ENCODE peak calls at places on chromosomes 5 and 9, in four cellular contexts. D, O, S and G are unnamed samples. For H3K4me1, the result is how much of the 10 kb centered on the place peaks cover.

GRCh38 chr9:20941177-20941690 is 90.2 kb downstream of the HACD4 start:
- DNase-seq in D (peak), O (peak), S (peak), G (peak)

GRCh38 chr5:67012241-67012640 is 184.4 kb downstream of the CD180 start:
- DNase-seq in D (no peak), O (no peak), S (peak), G (no peak)

GRCh38 chr9:19378154-19378553 is 1.9 kb downstream of the RPS6 start:
- DNase-seq in D (no peak), O (no peak), S (no peak), G (no peak)

GRCh38 chr5:8907168-8907868 is 638.6 kb downstream of the SEMA5A start:
- DNase-seq in D (no peak), O (no peak), S (peak), G (no peak)

GRCh38 chr9:113807173-113808061 is 68.7 kb upstream of the ZNF618 start:
- DNase-seq in D (no peak), O (peak), S (peak), G (no peak)

GRCh38 chr5:151251001-151251551 is 1.9 kb upstream of the GM2A start:
- DNase-seq in D (no peak), O (no peak), S (no peak), G (no peak)

GRCh38 chr9:133935328-133936040 is 56.6 kb downstream of the VAV2 start:
- DNase-seq in D (peak), O (peak), S (no peak), G (no peak)

GRCh38 chr5:87769137-87769536 is 356.4 kb upstream of the CCNH start:
- DNase-seq in D (no peak), O (no peak), S (peak), G (no peak)

GRCh38 chr5:15320896-15321295 is 179.1 kb upstream of the FBXL7 start:
- DNase-seq in D (no peak), O (no peak), S (no peak), G (no peak)

GRCh38 chr9:129272348-129273025 is 94.4 kb upstream of the IER5L start:
- DNase-seq in D (no peak), O (no peak), S (no peak), G (no peak)

GRCh38 chr5:63263409-63263808 is 684.8 kb downstream of the LRRC70 start:
- DNase-seq in D (no peak), O (no peak), S (no peak), G (no peak)

GRCh38 chr5:135977375-135977928 is 22.7 kb upstream of the LECT2 start:
- DNase-seq in D (peak), O (peak), S (peak), G (peak)

GRCh38 chr5:32916648-32917047 is 205.5 kb downstream of the NPR3 start:
- DNase-seq in D (no peak), O (peak), S (peak), G (no peak)

GRCh38 chr9:78234810-78235209 is 1.1 kb upstream of the CEP78 start:
- DNase-seq in D (no peak), O (no peak), S (peak), G (no peak)

GRCh38 chr5:141637266-141637692 is 482 bp downstream of the RELL2 start:
- DNase-seq in D (peak), O (peak), S (no peak), G (peak)

GRCh38 chr5:32044904-32045303 is 129.2 kb downstream of the GOLPH3 start:
- DNase-seq in D (no peak), O (no peak), S (peak), G (no peak)

GRCh38 chr5:25295067-25295466 is 650.3 kb upstream of the CDH10 start:
- DNase-seq in D (no peak), O (no peak), S (no peak), G (no peak)

GRCh38 chr5:140142246-140142645 is 16.5 kb downstream of the IGIP start:
- DNase-seq in D (no peak), O (no peak), S (no peak), G (no peak)

GRCh38 chr5:130923543-130924159 is 241.4 kb downstream of the HINT1 start:
- DNase-seq in D (no peak), O (no peak), S (no peak), G (no peak)

GRCh38 chr9:15147471-15147870 is 159.5 kb downstream of the TTC39B start:
- DNase-seq in D (no peak), O (no peak), S (no peak), G (no peak)

GRCh38 chr5:98605010-98605425 is 168.4 kb upstream of the RGMB start:
- DNase-seq in D (no peak), O (no peak), S (no peak), G (no peak)

GRCh38 chr5:91025956-91026355 is 357.2 kb downstream of the ARRDC3 start:
- DNase-seq in D (no peak), O (no peak), S (no peak), G (no peak)

GRCh38 chr5:172680921-172681320 is 39.9 kb downstream of the NEURL1B start:
- DNase-seq in D (no peak), O (no peak), S (no peak), G (no peak)

GRCh38 chr9:76297721-76298239 is 96.4 kb downstream of the RFK start:
- DNase-seq in D (peak), O (peak), S (no peak), G (no peak)

GRCh38 chr5:16437974-16438373 is 27.6 kb downstream of the ZNF622 start:
- DNase-seq in D (no peak), O (no peak), S (no peak), G (no peak)

GRCh38 chr9:135290566-135290965 is 189.0 kb upstream of the PPP1R26 start:
- DNase-seq in D (no peak), O (no peak), S (no peak), G (no peak)

GRCh38 chr9:129554649-129555048 is 66.3 kb downstream of the C9orf50 start:
- DNase-seq in D (no peak), O (no peak), S (no peak), G (no peak)

GRCh38 chr5:77645158-77645994 is 6.9 kb upstream of the OTP start:
- DNase-seq in D (peak), O (peak), S (no peak), G (no peak)

GRCh38 chr9:138060365-138060764 is 182.8 kb downstream of the CACNA1B start:
- DNase-seq in D (no peak), O (no peak), S (no peak), G (no peak)

GRCh38 chr5:73388371-73388684 is 60.2 kb downstream of the FOXD1 start:
- DNase-seq in D (no peak), O (no peak), S (peak), G (no peak)

GRCh38 chr9:6931913-6932312 is 174.1 kb downstream of the KDM4C start:
- DNase-seq in D (no peak), O (no peak), S (peak), G (no peak)

GRCh38 chr5:112685929-112686328 is 51.8 kb upstream of the APC start:
- DNase-seq in D (no peak), O (no peak), S (no peak), G (no peak)

GRCh38 chr5:150644496-150644895 is 4.0 kb downstream of the SYNPO start:
- DNase-seq in D (no peak), O (no peak), S (no peak), G (no peak)

GRCh38 chr5:37506722-37507121 is 127.6 kb downstream of the WDR70 start:
- DNase-seq in D (no peak), O (no peak), S (no peak), G (no peak)

GRCh38 chr9:14326264-14326826 is 12.4 kb upstream of the NFIB start:
- DNase-seq in D (no peak), O (no peak), S (peak), G (no peak)

GRCh38 chr5:59544573-59544972 is 349.0 kb downstream of the PDE4D start:
- DNase-seq in D (no peak), O (no peak), S (no peak), G (no peak)

GRCh38 chr9:38467404-38467803 is 43.1 kb upstream of the IGFBPL1 start:
- DNase-seq in D (no peak), O (no peak), S (no peak), G (no peak)

DNA sequence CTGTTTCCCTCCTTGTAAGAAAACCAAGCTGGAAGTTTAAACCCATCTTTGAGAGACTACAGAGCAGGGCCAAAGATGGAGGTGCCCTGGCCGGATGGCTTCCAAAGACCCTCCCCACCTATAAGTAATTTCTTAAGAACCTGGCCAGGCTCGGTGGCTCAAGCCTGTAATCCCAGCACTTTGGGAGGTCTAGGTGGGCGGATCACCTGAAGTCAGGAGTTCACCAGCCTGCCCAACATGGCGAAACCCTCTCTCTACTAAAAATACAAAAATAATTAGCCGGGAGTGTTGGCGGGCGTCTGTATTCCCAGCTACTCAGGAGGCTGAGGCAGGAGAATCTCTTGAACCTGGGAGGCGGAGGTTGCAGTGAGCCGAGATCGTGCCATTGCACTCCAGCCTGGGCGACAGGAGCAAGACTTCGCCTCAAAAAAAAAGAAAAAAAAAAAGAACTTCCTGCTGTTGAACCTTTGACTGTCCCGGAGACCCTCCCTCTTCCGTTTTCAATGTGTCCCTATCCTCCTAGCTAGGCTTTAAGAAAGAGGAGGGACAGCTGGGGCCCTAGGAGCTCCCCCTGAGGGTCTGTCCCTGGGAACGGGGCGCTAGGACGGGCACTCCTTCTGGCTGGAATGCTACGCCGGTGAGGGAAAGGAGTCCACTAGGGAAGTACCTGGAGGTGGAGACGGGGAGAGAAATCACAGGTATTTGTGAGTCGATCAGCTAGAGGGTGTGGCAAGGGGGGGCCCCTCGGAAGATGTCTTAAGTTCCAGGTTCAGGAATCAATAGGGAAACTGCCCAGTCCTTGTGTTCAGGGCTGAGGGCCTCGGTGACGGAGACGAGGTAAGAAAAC is 4.8 kb downstream of the SIT1 start:
- DNase-seq in D (no peak), O (peak), S (peak), G (no peak)
- TF ChIP-seq CTCF in D (no peak), O (no peak), S (peak), G (no peak)

GRCh38 chr9:93577940-93578682 is 1.7 kb downstream of the PHF2 start:
- DNase-seq in D (no peak), O (no peak), S (no peak), G (no peak)

GRCh38 chr9:93578844-93579243 is 2.5 kb downstream of the PHF2 start:
- DNase-seq in D (no peak), O (no peak), S (no peak), G (peak)

GRCh38 chr9:93576296-93577044 is at the start of gene PHF2:
- DNase-seq in D (no peak), O (no peak), S (no peak), G (peak)

GRCh38 chr9:93575706-93576295 is 583 bp upstream of the PHF2 start:
- DNase-seq in D (peak), O (peak), S (peak), G (peak)

DNA sequence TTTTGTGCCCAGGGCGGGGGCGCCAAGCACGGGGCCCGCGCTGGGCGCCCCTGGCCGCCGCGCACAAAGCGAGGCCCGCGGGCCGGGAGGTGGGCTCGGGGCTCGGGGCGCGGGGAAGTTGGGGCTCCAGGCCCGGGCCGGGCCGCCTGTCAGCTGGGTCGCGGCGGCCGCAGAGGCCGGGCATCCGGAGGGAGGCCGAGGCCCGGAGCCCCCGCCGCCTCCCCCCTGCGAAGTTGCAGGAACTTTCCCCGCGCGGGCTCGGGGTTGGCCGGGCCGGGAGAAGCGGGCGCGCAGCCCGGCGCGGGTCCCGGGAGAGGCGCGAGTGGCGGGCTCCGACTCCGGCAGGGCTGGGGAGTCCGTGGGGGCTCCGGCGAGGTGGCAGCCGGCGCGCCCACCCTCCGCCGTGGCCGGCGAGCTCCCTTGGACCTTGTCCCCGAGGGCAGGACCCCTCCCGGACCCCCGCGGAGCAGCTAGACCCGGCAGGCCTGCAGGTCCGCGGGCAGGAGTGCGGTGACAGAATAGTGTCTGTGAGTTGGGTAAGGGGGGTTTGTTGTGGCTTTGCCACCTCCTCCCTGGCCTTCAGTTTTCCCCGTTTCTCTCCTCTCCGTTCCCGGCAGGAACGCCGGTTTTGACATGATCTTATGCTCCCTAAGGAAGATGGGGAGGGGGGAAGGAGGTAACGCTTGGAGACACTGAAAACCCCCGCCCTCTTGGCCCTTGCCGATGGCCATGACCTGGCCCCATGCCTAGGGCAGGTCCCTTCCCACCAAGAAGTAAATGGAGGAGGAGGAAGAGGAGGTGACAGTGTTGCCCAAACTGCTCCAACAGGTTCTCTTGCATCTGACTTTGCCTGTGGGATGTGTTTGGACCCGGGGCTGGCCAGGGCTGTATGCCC is 908 bp downstream of the PHF2 start:
- DNase-seq in D (peak), O (peak), S (peak), G (peak)
- H3K4me1 ChIP-seq in D (under half), O (half or more), S (under half), G (under half)

DNA sequence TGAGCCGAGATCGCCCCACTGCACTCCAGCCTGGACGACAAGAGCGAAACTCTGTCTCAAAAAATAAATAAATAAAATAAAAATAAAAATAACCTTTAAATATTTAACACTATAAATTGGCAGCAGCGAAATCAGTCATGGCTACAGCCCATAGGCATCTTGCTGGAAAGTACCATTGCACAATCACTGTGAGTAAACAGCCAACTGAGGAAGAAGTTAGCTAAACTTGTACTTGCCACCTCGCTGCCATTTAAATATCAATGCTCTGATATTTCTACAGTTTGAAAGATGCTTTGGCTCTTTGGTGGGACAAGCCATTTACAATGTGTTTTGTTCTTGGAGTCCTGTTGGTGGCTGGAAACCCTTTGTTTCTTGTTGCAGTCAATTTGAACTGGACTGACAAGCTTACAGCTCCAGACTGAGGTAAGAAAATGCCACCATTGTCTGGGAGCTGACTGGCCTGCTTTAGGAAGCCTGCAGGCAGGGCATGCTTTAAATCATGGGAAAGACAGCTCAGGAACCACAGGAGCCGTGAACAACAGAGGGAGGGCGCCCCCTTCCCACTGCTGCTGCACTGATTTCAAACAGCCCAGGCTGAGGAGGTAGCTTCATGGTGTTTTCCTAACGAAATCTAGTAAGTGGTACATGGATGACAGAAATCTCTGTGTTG is 322.8 kb upstream of the RFX3 start:
- DNase-seq in D (no peak), O (no peak), S (peak), G (no peak)
- TF ChIP-seq CTCF in D (peak), O (no peak), S (peak), G (no peak)

GRCh38 chr9:95032580-95033298 is 284.8 kb downstream of the FANCC start:
- DNase-seq in D (no peak), O (no peak), S (no peak), G (no peak)
- H3K4me1 ChIP-seq in D (half or more), O (half or more), S (under half), G (under half)

DNA sequence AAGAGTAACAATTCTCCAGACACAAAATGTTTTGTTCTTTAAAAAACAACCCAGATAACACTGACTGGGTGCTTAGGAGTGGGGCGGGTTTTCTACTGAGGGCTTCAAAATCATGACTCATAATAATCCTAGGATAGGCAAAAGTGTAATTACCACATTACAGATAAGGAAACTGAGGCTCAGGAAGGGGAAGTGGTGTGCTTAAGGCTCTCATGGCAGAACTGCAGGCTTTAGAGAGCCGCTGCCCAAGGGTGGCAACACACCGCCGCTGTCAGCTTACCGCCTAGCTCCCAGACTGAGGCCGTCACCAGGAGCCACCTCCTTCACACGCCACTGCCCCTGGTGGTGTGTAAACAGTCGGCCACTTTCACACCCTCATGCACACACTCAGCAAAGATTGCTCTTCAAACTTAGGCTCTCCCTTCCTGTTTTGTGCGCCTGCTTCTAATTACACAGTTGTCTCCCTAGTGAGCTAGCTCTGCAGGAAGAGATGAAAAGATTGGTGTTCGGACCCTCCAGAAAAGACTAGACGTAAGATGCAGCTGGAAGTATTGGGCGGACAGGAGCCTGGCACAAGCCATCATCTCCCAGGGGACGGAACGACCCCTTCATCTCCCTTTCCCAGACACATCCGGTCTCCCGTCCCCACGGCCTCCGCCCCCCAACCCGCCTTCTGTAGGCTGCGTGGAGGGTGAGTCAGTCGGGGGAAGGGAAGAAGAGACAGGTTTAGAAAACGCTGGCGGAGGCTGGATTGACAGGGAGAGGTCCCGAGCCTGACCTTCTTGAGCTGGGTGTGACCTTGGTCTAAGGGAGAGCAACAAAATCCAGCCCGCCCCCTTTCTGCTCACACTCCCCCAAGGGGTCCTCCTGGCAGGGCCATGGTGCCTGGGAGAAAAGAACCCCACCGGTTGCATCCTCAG is 162.7 kb downstream of the SYK start:
- DNase-seq in D (no peak), O (peak), S (no peak), G (no peak)
- TF ChIP-seq CTCF in D (no peak), O (peak), S (no peak), G (no peak)

GRCh38 chr5:34484591-34485228 is 171.4 kb upstream of the RAI14 start:
- DNase-seq in D (no peak), O (no peak), S (no peak), G (no peak)

GRCh38 chr5:34486160-34486765 is 169.9 kb upstream of the RAI14 start:
- DNase-seq in D (peak), O (peak), S (peak), G (peak)

GRCh38 chr5:34487956-34488355 is 168.2 kb upstream of the RAI14 start:
- DNase-seq in D (no peak), O (no peak), S (no peak), G (no peak)

GRCh38 chr5:34487202-34487879 is 168.8 kb upstream of the RAI14 start:
- DNase-seq in D (no peak), O (peak), S (peak), G (no peak)

DNA sequence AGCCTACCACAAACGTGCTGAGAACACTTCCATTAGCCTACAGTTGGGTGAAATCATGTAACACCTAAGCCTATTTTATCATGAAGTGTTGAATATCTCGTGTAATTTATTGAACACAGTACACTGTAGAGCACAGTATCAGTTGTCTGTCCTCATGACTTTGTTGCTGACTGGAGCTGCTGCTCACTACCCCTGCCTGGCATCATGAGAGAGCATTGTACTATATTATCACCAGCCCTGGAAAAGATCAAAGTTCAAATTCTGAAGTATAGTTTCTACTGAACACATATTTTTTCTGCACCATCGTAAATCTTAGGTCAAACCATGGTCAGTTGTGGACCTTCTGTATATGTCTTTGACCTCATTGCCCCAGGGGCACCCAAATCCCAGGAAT is 169.3 kb upstream of the RAI14 start:
- DNase-seq in D (no peak), O (no peak), S (no peak), G (no peak)
- H3K4me1 ChIP-seq in D (under half), O (under half), S (under half), G (under half)

GRCh38 chr9:124011460-124012301 is at the start of gene LHX2:
- DNase-seq in D (peak), O (peak), S (peak), G (no peak)
- TF ChIP-seq CTCF in D (no peak), O (no peak), S (no peak), G (no peak)